ENCODE peak calls at places on chromosome 10, in nine cellular contexts. One of them, this sample, is unnamed.

GRCh38 chr10:51117794-51118193 is 43.5 kb downstream of the PRKG1 start:
- DNase-seq in naive thymus-derived CD4-positive, alpha-beta T cell: no peak
- DNase-seq in ascending aorta: no peak
- DNase-seq in T-helper 9 cell: no peak
- DNase-seq in GM03348: no peak
- DNase-seq in mammary epithelial cell: no peak
- DNase-seq in lower leg skin: no peak
- DNase-seq in B cell: no peak
- DNase-seq in RPMI7951: no peak
- DNase-seq in this sample: no peak

GRCh38 chr10:24278519-24278889 is 69.6 kb downstream of the KIAA1217 start:
- DNase-seq in GM03348: no peak
- DNase-seq in mammary epithelial cell: no peak
- DNase-seq in B cell: no peak
- DNase-seq in ascending aorta: no peak
- DNase-seq in T-helper 9 cell: no peak
- DNase-seq in RPMI7951: no peak
- DNase-seq in naive thymus-derived CD4-positive, alpha-beta T cell: no peak
- DNase-seq in lower leg skin: no peak
- DNase-seq in this sample: no peak

GRCh38 chr10:50622497-50623298 is 1.1 kb downstream of the SGMS1 start:
- DNase-seq in RPMI7951: peak
- DNase-seq in T-helper 9 cell: peak
- DNase-seq in naive thymus-derived CD4-positive, alpha-beta T cell: no peak
- DNase-seq in lower leg skin: peak
- DNase-seq in mammary epithelial cell: no peak
- DNase-seq in B cell: peak
- DNase-seq in GM03348: peak
- DNase-seq in ascending aorta: no peak
- DNase-seq in this sample: peak

GRCh38 chr10:58754419-58755180 is 241.9 kb downstream of the BICC1 start:
- DNase-seq in RPMI7951: no peak
- DNase-seq in T-helper 9 cell: no peak
- DNase-seq in mammary epithelial cell: no peak
- DNase-seq in ascending aorta: no peak
- DNase-seq in GM03348: peak
- DNase-seq in B cell: no peak
- DNase-seq in lower leg skin: no peak
- DNase-seq in naive thymus-derived CD4-positive, alpha-beta T cell: no peak
- DNase-seq in this sample: no peak

GRCh38 chr10:78185693-78186055 is 152.0 kb downstream of the RPS24 start:
- DNase-seq in T-helper 9 cell: no peak
- DNase-seq in naive thymus-derived CD4-positive, alpha-beta T cell: no peak
- DNase-seq in B cell: no peak
- DNase-seq in RPMI7951: no peak
- DNase-seq in mammary epithelial cell: no peak
- DNase-seq in lower leg skin: no peak
- DNase-seq in GM03348: no peak
- DNase-seq in ascending aorta: no peak
- DNase-seq in this sample: no peak

GRCh38 chr10:34475222-34475621 is 339.9 kb downstream of the PARD3 start:
- DNase-seq in B cell: no peak
- DNase-seq in mammary epithelial cell: no peak
- DNase-seq in T-helper 9 cell: no peak
- DNase-seq in naive thymus-derived CD4-positive, alpha-beta T cell: no peak
- DNase-seq in lower leg skin: no peak
- DNase-seq in RPMI7951: no peak
- DNase-seq in GM03348: peak
- DNase-seq in ascending aorta: no peak
- DNase-seq in this sample: no peak

GRCh38 chr10:51619365-51619764 is 80.0 kb downstream of the CSTF2T start:
- DNase-seq in GM03348: no peak
- DNase-seq in B cell: no peak
- DNase-seq in RPMI7951: no peak
- DNase-seq in lower leg skin: no peak
- DNase-seq in naive thymus-derived CD4-positive, alpha-beta T cell: no peak
- DNase-seq in T-helper 9 cell: no peak
- DNase-seq in ascending aorta: no peak
- DNase-seq in mammary epithelial cell: no peak
- DNase-seq in this sample: no peak

GRCh38 chr10:12826800-12827372 is 174.6 kb downstream of the CCDC3 start:
- DNase-seq in ascending aorta: no peak
- DNase-seq in naive thymus-derived CD4-positive, alpha-beta T cell: no peak
- DNase-seq in GM03348: no peak
- DNase-seq in B cell: no peak
- DNase-seq in RPMI7951: no peak
- DNase-seq in T-helper 9 cell: no peak
- DNase-seq in mammary epithelial cell: no peak
- DNase-seq in lower leg skin: no peak
- DNase-seq in this sample: no peak

GRCh38 chr10:72334832-72335393 is 19.8 kb downstream of the DNAJB12 start:
- DNase-seq in RPMI7951: peak
- DNase-seq in mammary epithelial cell: peak
- DNase-seq in lower leg skin: peak
- DNase-seq in GM03348: no peak
- DNase-seq in ascending aorta: peak
- DNase-seq in B cell: peak
- DNase-seq in naive thymus-derived CD4-positive, alpha-beta T cell: peak
- DNase-seq in T-helper 9 cell: peak
- DNase-seq in this sample: no peak

GRCh38 chr10:4170633-4171314 is 385.8 kb upstream of the KLF6 start:
- DNase-seq in T-helper 9 cell: no peak
- DNase-seq in mammary epithelial cell: no peak
- DNase-seq in GM03348: no peak
- DNase-seq in ascending aorta: no peak
- DNase-seq in RPMI7951: no peak
- DNase-seq in B cell: no peak
- DNase-seq in naive thymus-derived CD4-positive, alpha-beta T cell: no peak
- DNase-seq in lower leg skin: no peak
- DNase-seq in this sample: no peak

GRCh38 chr10:51685768-51686167 is 13.6 kb downstream of the CSTF2T start:
- DNase-seq in B cell: no peak
- DNase-seq in GM03348: no peak
- DNase-seq in RPMI7951: peak
- DNase-seq in naive thymus-derived CD4-positive, alpha-beta T cell: no peak
- DNase-seq in lower leg skin: no peak
- DNase-seq in T-helper 9 cell: no peak
- DNase-seq in ascending aorta: no peak
- DNase-seq in mammary epithelial cell: peak
- DNase-seq in this sample: no peak

GRCh38 chr10:110600487-110601101 is 33.1 kb downstream of the SMC3 start:
- DNase-seq in T-helper 9 cell: peak
- DNase-seq in RPMI7951: peak
- DNase-seq in ascending aorta: no peak
- DNase-seq in GM03348: peak
- DNase-seq in B cell: no peak
- DNase-seq in lower leg skin: no peak
- DNase-seq in mammary epithelial cell: peak
- DNase-seq in naive thymus-derived CD4-positive, alpha-beta T cell: peak
- DNase-seq in this sample: peak

GRCh38 chr10:118041316-118041715 is 5.4 kb downstream of the RAB11FIP2 start:
- DNase-seq in T-helper 9 cell: no peak
- DNase-seq in GM03348: no peak
- DNase-seq in RPMI7951: peak
- DNase-seq in naive thymus-derived CD4-positive, alpha-beta T cell: no peak
- DNase-seq in B cell: no peak
- DNase-seq in lower leg skin: no peak
- DNase-seq in ascending aorta: no peak
- DNase-seq in mammary epithelial cell: peak
- DNase-seq in this sample: no peak

GRCh38 chr10:3131098-3131497 is 41.5 kb downstream of the PITRM1 start:
- DNase-seq in T-helper 9 cell: no peak
- DNase-seq in ascending aorta: no peak
- DNase-seq in GM03348: no peak
- DNase-seq in lower leg skin: no peak
- DNase-seq in B cell: no peak
- DNase-seq in mammary epithelial cell: peak
- DNase-seq in RPMI7951: no peak
- DNase-seq in naive thymus-derived CD4-positive, alpha-beta T cell: no peak
- DNase-seq in this sample: no peak

GRCh38 chr10:27568196-27569175 is 64.4 kb downstream of the RAB18 start:
- DNase-seq in GM03348: peak
- DNase-seq in ascending aorta: no peak
- DNase-seq in T-helper 9 cell: no peak
- DNase-seq in mammary epithelial cell: no peak
- DNase-seq in B cell: no peak
- DNase-seq in naive thymus-derived CD4-positive, alpha-beta T cell: no peak
- DNase-seq in RPMI7951: no peak
- DNase-seq in lower leg skin: no peak
- DNase-seq in this sample: no peak

GRCh38 chr10:95837368-95837776 is 70.4 kb upstream of the CC2D2B start:
- DNase-seq in ascending aorta: no peak
- DNase-seq in T-helper 9 cell: no peak
- DNase-seq in lower leg skin: no peak
- DNase-seq in B cell: no peak
- DNase-seq in mammary epithelial cell: no peak
- DNase-seq in naive thymus-derived CD4-positive, alpha-beta T cell: no peak
- DNase-seq in RPMI7951: no peak
- DNase-seq in GM03348: no peak
- DNase-seq in this sample: no peak